ENCODE peak calls at places on chromosomes 11 and 22, in five cellular contexts. One of them, this sample, is unnamed.

GRCh38 chr11:69943066-69943465 is 123.8 kb upstream of the FGF3 start:
- DNase-seq in cardiac fibroblast: no peak
- DNase-seq in HL-60: no peak
- DNase-seq in HFF-Myc: no peak
- DNase-seq in adrenal gland: no peak
- DNase-seq in this sample: peak

GRCh38 chr11:14411818-14412217 is 52.8 kb upstream of the RRAS2 start:
- DNase-seq in cardiac fibroblast: peak
- DNase-seq in HL-60: no peak
- DNase-seq in HFF-Myc: peak
- DNase-seq in adrenal gland: peak
- DNase-seq in this sample: peak

GRCh38 chr11:120431633-120432032 is 79.9 kb upstream of the GRIK4 start:
- DNase-seq in cardiac fibroblast: peak
- DNase-seq in HL-60: no peak
- DNase-seq in HFF-Myc: peak
- DNase-seq in adrenal gland: no peak
- DNase-seq in this sample: peak

GRCh38 chr22:17158568-17159503 is at the start of gene HDHD5:
- DNase-seq in cardiac fibroblast: peak
- DNase-seq in HL-60: peak
- DNase-seq in HFF-Myc: no peak
- DNase-seq in adrenal gland: peak
- DNase-seq in this sample: peak

GRCh38 chr22:21703684-21704316 is 31.8 kb downstream of the YPEL1 start:
- DNase-seq in cardiac fibroblast: no peak
- DNase-seq in HL-60: no peak
- DNase-seq in HFF-Myc: no peak
- DNase-seq in adrenal gland: no peak
- DNase-seq in this sample: no peak

GRCh38 chr11:66866420-66867010 is 9.7 kb downstream of the LRFN4 start:
- DNase-seq in cardiac fibroblast: no peak
- DNase-seq in HL-60: no peak
- DNase-seq in HFF-Myc: no peak
- DNase-seq in adrenal gland: no peak
- DNase-seq in this sample: no peak

GRCh38 chr11:114142646-114143045 is 83.1 kb downstream of the ZBTB16 start:
- DNase-seq in cardiac fibroblast: no peak
- DNase-seq in HL-60: no peak
- DNase-seq in HFF-Myc: no peak
- DNase-seq in adrenal gland: no peak
- DNase-seq in this sample: no peak

GRCh38 chr11:121426476-121427454 is 25.3 kb upstream of the SORL1 start:
- DNase-seq in cardiac fibroblast: no peak
- DNase-seq in HL-60: no peak
- DNase-seq in HFF-Myc: no peak
- DNase-seq in adrenal gland: no peak
- DNase-seq in this sample: no peak

GRCh38 chr11:65434667-65435179 is 12.1 kb downstream of the NEAT1 start:
- DNase-seq in cardiac fibroblast: peak
- DNase-seq in HL-60: no peak
- DNase-seq in HFF-Myc: no peak
- DNase-seq in adrenal gland: peak
- DNase-seq in this sample: peak

GRCh38 chr11:18534230-18534629 is 7.5 kb upstream of the TSG101 start:
- DNase-seq in cardiac fibroblast: no peak
- DNase-seq in HL-60: no peak
- DNase-seq in HFF-Myc: no peak
- DNase-seq in adrenal gland: no peak
- DNase-seq in this sample: no peak

GRCh38 chr11:69981119-69981770 is 96.9 kb upstream of the ANO1 start:
- DNase-seq in cardiac fibroblast: no peak
- DNase-seq in HL-60: no peak
- DNase-seq in HFF-Myc: no peak
- DNase-seq in adrenal gland: no peak
- DNase-seq in this sample: no peak

GRCh38 chr22:23750744-23751440 is at the start of gene ZNF70:
- DNase-seq in cardiac fibroblast: peak
- DNase-seq in HL-60: peak
- DNase-seq in HFF-Myc: no peak
- DNase-seq in adrenal gland: peak
- DNase-seq in this sample: peak
- TF ChIP-seq CTCF in cardiac fibroblast: peak
- TF ChIP-seq CTCF in HL-60: no peak
- TF ChIP-seq CTCF in HFF-Myc: peak
- TF ChIP-seq CTCF in adrenal gland: peak
- TF ChIP-seq CTCF in this sample: peak

DNA sequence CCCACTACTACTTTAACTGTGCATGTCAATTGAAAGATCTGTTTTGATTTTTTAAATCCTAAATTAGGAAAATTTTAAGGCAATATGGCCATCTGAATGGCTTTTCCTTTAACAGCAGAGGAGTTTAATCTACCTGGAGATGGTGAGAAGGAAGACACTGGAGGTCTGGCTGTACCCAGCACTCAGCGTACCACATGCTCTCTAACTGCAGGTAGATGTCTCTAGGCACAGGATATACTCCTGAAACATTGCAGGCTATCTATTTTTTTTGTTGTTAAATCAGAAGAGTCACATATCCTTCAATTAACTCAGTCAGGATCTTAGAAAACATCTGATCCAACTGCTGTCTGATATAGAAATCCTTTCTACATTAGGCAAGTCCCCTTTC is 17.3 kb upstream of the CASTOR1 start:
- DNase-seq in cardiac fibroblast: no peak
- DNase-seq in HL-60: no peak
- DNase-seq in HFF-Myc: no peak
- DNase-seq in adrenal gland: no peak
- DNase-seq in this sample: no peak
- H3K4me3 ChIP-seq in cardiac fibroblast: no peak
- H3K4me3 ChIP-seq in HL-60: no peak
- H3K4me3 ChIP-seq in HFF-Myc: no peak
- H3K4me3 ChIP-seq in adrenal gland: no peak
- H3K4me3 ChIP-seq in this sample: no peak

DNA sequence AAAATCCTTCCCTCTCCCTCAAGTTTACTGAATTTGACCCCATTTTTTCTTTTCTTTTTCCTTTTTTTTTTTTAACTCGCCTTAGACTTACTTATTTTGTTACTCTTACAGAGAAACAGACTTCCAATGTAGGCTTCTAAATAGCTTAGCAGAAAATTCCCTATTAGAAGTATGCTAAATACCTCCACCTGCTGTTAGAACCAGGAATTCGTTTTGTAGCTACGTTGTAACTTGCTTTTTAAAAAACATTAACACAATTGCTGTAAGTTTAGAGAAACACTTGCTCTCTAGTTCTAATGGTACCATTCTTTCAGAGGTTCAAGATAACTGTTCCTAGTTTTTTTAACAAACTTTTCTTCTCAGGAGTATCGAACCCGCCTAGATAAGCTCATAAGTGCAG is 324.2 kb downstream of the DCDC1 start:
- DNase-seq in cardiac fibroblast: peak
- DNase-seq in HL-60: no peak
- DNase-seq in HFF-Myc: no peak
- DNase-seq in adrenal gland: no peak
- DNase-seq in this sample: peak
- TF ChIP-seq CTCF in cardiac fibroblast: peak
- TF ChIP-seq CTCF in HL-60: no peak
- TF ChIP-seq CTCF in HFF-Myc: no peak
- TF ChIP-seq CTCF in adrenal gland: peak
- TF ChIP-seq CTCF in this sample: peak

GRCh38 chr11:43270468-43270867 is 41.3 kb upstream of the API5 start:
- DNase-seq in cardiac fibroblast: no peak
- DNase-seq in HL-60: no peak
- DNase-seq in HFF-Myc: no peak
- DNase-seq in adrenal gland: no peak
- DNase-seq in this sample: no peak
- H3K4me3 ChIP-seq in cardiac fibroblast: no peak
- H3K4me3 ChIP-seq in HL-60: no peak
- H3K4me3 ChIP-seq in HFF-Myc: no peak
- H3K4me3 ChIP-seq in adrenal gland: no peak
- H3K4me3 ChIP-seq in this sample: no peak

GRCh38 chr11:100949443-100949842 is 180.2 kb downstream of the PGR start:
- DNase-seq in cardiac fibroblast: no peak
- DNase-seq in HL-60: no peak
- DNase-seq in HFF-Myc: no peak
- DNase-seq in adrenal gland: no peak
- DNase-seq in this sample: no peak
- TF ChIP-seq CTCF in cardiac fibroblast: no peak
- TF ChIP-seq CTCF in HL-60: no peak
- TF ChIP-seq CTCF in HFF-Myc: no peak
- TF ChIP-seq CTCF in adrenal gland: no peak
- TF ChIP-seq CTCF in this sample: no peak

DNA sequence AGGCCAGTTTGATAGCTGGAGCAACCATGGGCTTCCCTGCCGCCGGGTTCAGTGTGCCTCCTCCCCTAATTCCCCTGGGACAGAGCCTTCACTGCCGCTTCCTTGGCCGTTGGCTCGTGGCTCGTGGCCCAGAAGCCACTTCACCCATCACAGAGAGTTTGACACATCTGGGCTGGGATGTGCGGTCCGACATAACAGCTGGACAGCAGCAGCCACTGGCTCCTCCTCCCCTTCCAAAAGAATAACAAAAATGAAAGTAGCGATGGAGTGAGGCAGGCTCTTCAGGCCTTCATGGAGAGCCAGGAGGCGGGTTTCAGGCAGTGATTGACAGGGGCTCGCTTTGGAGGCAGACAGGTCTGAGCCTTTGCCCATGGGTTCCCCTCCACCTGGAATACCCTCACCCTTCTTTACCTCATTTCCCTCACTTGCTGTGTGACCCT is 8.2 kb downstream of the CREB3L1 start:
- DNase-seq in cardiac fibroblast: peak
- DNase-seq in HL-60: no peak
- DNase-seq in HFF-Myc: no peak
- DNase-seq in adrenal gland: no peak
- DNase-seq in this sample: peak
- H3K4me3 ChIP-seq in cardiac fibroblast: no peak
- H3K4me3 ChIP-seq in HL-60: no peak
- H3K4me3 ChIP-seq in HFF-Myc: no peak
- H3K4me3 ChIP-seq in adrenal gland: no peak
- H3K4me3 ChIP-seq in this sample: peak

GRCh38 chr22:24834845-24835570 is 29.0 kb downstream of the SGSM1 start:
- DNase-seq in cardiac fibroblast: no peak
- DNase-seq in HL-60: no peak
- DNase-seq in HFF-Myc: no peak
- DNase-seq in adrenal gland: no peak
- DNase-seq in this sample: no peak
- TF ChIP-seq CTCF in cardiac fibroblast: peak
- TF ChIP-seq CTCF in HL-60: no peak
- TF ChIP-seq CTCF in HFF-Myc: peak
- TF ChIP-seq CTCF in adrenal gland: peak
- TF ChIP-seq CTCF in this sample: peak

DNA sequence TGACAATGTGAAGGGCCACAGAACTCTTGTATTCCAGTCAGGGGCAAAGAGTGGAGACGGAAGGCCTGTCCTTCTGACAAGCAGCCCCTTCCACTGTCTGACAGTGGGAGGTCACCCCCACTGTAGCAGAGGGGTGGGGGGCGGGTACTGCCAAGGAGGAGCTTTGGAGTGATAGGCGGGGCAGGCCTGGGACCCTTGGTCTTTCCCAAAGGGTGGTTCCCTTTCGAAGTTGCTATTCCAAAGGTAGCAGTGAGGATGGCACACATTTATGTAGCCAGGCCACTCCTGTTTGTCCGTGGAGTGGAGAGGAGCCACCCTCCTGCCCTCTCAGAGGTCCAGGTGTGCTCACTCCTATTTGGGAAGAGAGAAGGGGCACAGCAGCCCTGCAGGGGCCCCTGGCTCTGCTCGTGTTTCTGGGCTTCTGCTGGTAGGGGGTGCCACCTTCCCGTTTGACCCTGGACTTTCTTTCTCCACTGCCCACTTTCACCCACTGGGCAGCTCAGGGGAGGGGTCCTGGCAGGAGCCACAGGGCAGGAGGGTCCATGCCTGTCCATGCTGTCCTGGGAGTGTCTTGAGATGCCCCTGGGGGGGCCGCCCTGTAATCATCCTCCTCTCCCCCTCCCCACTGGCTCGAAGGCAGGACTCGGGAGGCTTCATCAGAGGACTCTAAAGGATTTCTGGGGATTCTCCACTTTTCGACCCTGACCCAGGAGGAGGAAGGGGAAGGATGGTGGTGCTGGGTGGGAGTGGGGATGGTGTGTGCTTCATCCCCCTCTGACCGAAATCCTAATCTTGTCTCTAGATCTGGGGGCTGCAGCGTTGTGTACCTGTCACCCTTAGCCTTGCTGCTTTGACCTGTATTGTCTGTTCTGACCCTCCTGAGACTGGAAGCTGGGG is 994 bp downstream of the TAGLN start:
- DNase-seq in cardiac fibroblast: peak
- DNase-seq in HL-60: no peak
- DNase-seq in HFF-Myc: no peak
- DNase-seq in adrenal gland: no peak
- DNase-seq in this sample: no peak
- H3K4me3 ChIP-seq in cardiac fibroblast: peak
- H3K4me3 ChIP-seq in HL-60: no peak
- H3K4me3 ChIP-seq in HFF-Myc: peak
- H3K4me3 ChIP-seq in adrenal gland: peak
- H3K4me3 ChIP-seq in this sample: peak

DNA sequence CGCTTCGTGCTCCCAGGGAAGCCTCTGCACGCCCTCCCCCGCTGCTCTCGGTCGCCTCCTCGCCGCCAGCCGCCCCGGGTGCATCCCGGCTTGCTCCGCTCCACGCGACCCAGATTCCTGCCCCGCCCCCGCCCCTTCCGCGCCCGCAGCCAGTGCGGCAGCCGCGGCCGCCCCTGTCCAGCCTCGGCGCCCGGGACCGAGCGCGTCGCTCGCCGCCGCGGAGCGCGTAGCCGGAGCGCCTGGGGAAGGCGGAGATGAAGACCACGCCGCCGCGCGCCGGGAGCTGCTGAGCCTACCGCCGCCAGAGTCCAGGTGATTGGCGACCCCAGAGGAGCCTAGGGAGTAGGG is at the start of gene ELMOD1:
- DNase-seq in cardiac fibroblast: peak
- DNase-seq in HL-60: no peak
- DNase-seq in HFF-Myc: no peak
- DNase-seq in adrenal gland: peak
- DNase-seq in this sample: peak
- TF ChIP-seq CTCF in cardiac fibroblast: peak
- TF ChIP-seq CTCF in HL-60: no peak
- TF ChIP-seq CTCF in HFF-Myc: no peak
- TF ChIP-seq CTCF in adrenal gland: no peak
- TF ChIP-seq CTCF in this sample: peak

DNA sequence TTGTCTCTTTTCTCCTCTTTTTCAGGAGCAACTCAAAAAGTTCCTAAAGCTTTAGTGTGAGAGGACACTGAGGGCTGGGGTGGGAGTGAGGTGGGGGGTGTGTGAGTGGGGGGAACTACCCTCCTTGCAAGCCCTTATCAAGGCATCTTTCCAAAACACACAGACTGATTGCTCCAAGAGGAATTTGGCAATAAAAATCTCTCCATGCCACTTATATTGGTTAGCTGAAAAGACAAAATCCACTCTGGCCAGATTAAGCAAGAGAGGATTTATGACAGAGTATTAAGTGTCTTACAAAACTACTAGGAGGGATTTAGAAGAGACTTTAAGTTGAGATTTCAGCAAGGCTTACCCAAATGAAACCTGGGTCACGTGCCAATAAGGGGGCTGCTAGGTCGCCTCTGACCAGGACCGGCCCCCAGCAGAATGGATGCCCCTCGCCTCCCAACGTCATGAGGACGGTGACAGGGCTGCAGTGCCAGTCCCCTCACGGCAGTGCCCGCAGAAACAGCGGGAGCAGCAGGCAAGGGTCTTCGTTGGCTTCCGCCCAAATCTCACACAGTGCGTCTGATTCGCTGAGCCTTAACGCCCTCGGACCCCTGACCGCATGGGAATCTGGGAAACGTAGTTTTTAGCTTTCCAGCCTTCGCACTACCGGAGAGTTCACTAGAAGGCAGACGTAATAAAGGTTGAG is 22.1 kb upstream of the CTR9 start:
- DNase-seq in cardiac fibroblast: peak
- DNase-seq in HL-60: no peak
- DNase-seq in HFF-Myc: no peak
- DNase-seq in adrenal gland: no peak
- DNase-seq in this sample: peak
- H3K4me3 ChIP-seq in cardiac fibroblast: no peak
- H3K4me3 ChIP-seq in HL-60: no peak
- H3K4me3 ChIP-seq in HFF-Myc: no peak
- H3K4me3 ChIP-seq in adrenal gland: no peak
- H3K4me3 ChIP-seq in this sample: no peak